ENCODE peak calls at places on chromosomes 4 and X, in four cellular contexts. M is SW 1271, B is IMR-90, D is bronchial epithelial cell. J is an unnamed sample.

GRCh38 chrX:27565992-27566391 is 24.2 kb upstream of the DCAF8L2 start:
- DNase-seq in D (no peak), M (no peak), B (peak), J (no peak)

GRCh38 chrX:16628954-16629595 is 20.9 kb upstream of the S100G start:
- DNase-seq in B (no peak), M (no peak), D (no peak), J (no peak)

GRCh38 chrX:96502507-96502906 is 182.1 kb upstream of the DIAPH2 start:
- DNase-seq in B (no peak), M (no peak), D (no peak), J (no peak)

GRCh38 chr4:102263024-102263787 is 82.1 kb downstream of the SLC39A8 start:
- DNase-seq in B (peak), M (peak), D (peak), J (peak)

GRCh38 chrX:115560978-115561604 is at the start of gene PLS3:
- DNase-seq in M (peak), D (peak), B (peak), J (peak)

GRCh38 chrX:18353931-18354368 is 538 bp downstream of the SCML2 start:
- DNase-seq in D (no peak), B (no peak), M (no peak), J (peak)

GRCh38 chrX:15854080-15854655 is 445 bp downstream of the AP1S2 start:
- DNase-seq in M (peak), B (no peak), D (no peak), J (peak)

GRCh38 chr4:100736651-100737450 is 219.0 kb upstream of the EMCN start:
- DNase-seq in M (peak), D (peak), B (peak), J (peak)

GRCh38 chrX:110795645-110796510 is at the start of gene CHRDL1:
- DNase-seq in D (no peak), M (no peak), B (no peak), J (peak)

GRCh38 chr4:159142254-159142653 is 39.4 kb downstream of the RAPGEF2 start:
- DNase-seq in M (no peak), B (peak), D (peak), J (peak)

GRCh38 chr4:41653523-41653922 is 95.0 kb downstream of the PHOX2B start:
- DNase-seq in D (no peak), B (no peak), M (no peak), J (no peak)

GRCh38 chr4:1713003-1713397 is 881 bp upstream of the SLBP start:
- DNase-seq in M (no peak), D (peak), B (no peak), J (no peak)

GRCh38 chr4:151574968-151575367 is 166.0 kb downstream of the FHIP1A start:
- DNase-seq in D (no peak), M (no peak), B (no peak), J (no peak)

GRCh38 chr4:1402516-1403101 is 3.6 kb downstream of the NKX1-1 start:
- DNase-seq in M (no peak), D (no peak), B (no peak), J (peak)

GRCh38 chrX:110871839-110872238 is 76.2 kb upstream of the CHRDL1 start:
- DNase-seq in D (no peak), M (no peak), B (no peak), J (no peak)